ENCODE peak calls at places on chromosomes 4 and X, in four cellular contexts. I, M, V and Y are unnamed samples.

GRCh38 chr4:152454398-152455011 is 81.4 kb downstream of the FBXW7 start:
- DNase-seq in I (no peak), M (peak; percentile 10), V (no peak), Y (no peak)

GRCh38 chrX:101986571-101986970 is 54.7 kb upstream of the ZMAT1 start:
- DNase-seq in I (no peak), M (no peak), V (no peak), Y (no peak)

GRCh38 chrX:99078301-99078700 is 1331.8 kb downstream of the PCDH19 start:
- DNase-seq in I (no peak), M (no peak), V (no peak), Y (no peak)

GRCh38 chr4:52071786-52072552 is 20.9 kb downstream of the SPATA18 start:
- DNase-seq in I (no peak), M (no peak), V (no peak), Y (no peak)

GRCh38 chr4:122765702-122766352 is 33.3 kb downstream of the BBS12 start:
- DNase-seq in I (no peak), M (peak; percentile 93), V (no peak), Y (no peak)

GRCh38 chrX:140132937-140133336 is 167.6 kb upstream of the CXorf66 start:
- DNase-seq in I (no peak), M (no peak), V (no peak), Y (no peak)

GRCh38 chr4:155906554-155907247 is 3.2 kb downstream of the TDO2 start:
- DNase-seq in I (no peak), M (peak; percentile 100), V (no peak), Y (no peak)

GRCh38 chrX:154799554-154800348 is 5.5 kb downstream of the MPP1 start:
- DNase-seq in I (no peak), M (no peak), V (no peak), Y (peak; percentile 56)

GRCh38 chrX:69243276-69243675 is 78.0 kb upstream of the PJA1 start:
- DNase-seq in I (no peak), M (no peak), V (no peak), Y (no peak)

GRCh38 chrX:108001218-108001814 is 19.1 kb upstream of the TEX13B start:
- DNase-seq in I (no peak), M (no peak), V (peak; percentile 5), Y (peak; percentile 27)

GRCh38 chrX:8673211-8673610 is 58.7 kb downstream of the ANOS1 start:
- DNase-seq in I (no peak), M (no peak), V (no peak), Y (no peak)

GRCh38 chrX:100685284-100685996 is 41.4 kb downstream of the SRPX2 start:
- DNase-seq in I (peak; percentile 34), M (peak; percentile 57), V (peak; percentile 39), Y (peak; percentile 79)

GRCh38 chr4:25862411-25863346 is at the start of gene SEL1L3:
- DNase-seq in I (peak; percentile 27), M (no peak), V (peak; percentile 19), Y (no peak)

GRCh38 chrX:30935985-30936384 is 46.9 kb upstream of the TAB3 start:
- DNase-seq in I (no peak), M (peak; percentile 2), V (no peak), Y (no peak)

GRCh38 chr4:173146456-173146855 is 22.2 kb upstream of the GALNT7 start:
- DNase-seq in I (no peak), M (no peak), V (no peak), Y (no peak)

GRCh38 chrX:31061091-31061490 is 10.8 kb downstream of the FTHL17 start:
- DNase-seq in I (no peak), M (no peak), V (no peak), Y (no peak)

GRCh38 chr4:51843309-51844156 is 580 bp downstream of the DCUN1D4 start:
- DNase-seq in I (peak; percentile 45), M (no peak), V (peak; percentile 46), Y (peak; percentile 7)

GRCh38 chrX:120559799-120560198 is 963 bp downstream of the CUL4B start:
- DNase-seq in I (no peak), M (no peak), V (no peak), Y (no peak)

GRCh38 chr4:60482921-60483351 is 717.2 kb upstream of the ADGRL3 start:
- DNase-seq in I (no peak), M (no peak), V (no peak), Y (no peak)

GRCh38 chrX:129631850-129632249 is 22.9 kb downstream of the APLN start:
- DNase-seq in I (no peak), M (no peak), V (no peak), Y (no peak)

GRCh38 chr4:180832086-180832485 is 1411.1 kb upstream of the TENM3 start:
- DNase-seq in I (no peak), M (no peak), V (no peak), Y (no peak)

GRCh38 chr4:119627267-119628190 is 1.1 kb downstream of the PDE5A start:
- DNase-seq in I (peak; percentile 31), M (peak; percentile 50), V (peak; percentile 9), Y (peak; percentile 75)

GRCh38 chr4:47642985-47643745 is 158.1 kb downstream of the ATP10D start:
- DNase-seq in I (no peak), M (peak; percentile 29), V (no peak), Y (no peak)

GRCh38 chr4:147173797-147174196 is 228.1 kb upstream of the TTC29 start:
- DNase-seq in I (no peak), M (no peak), V (no peak), Y (no peak)

GRCh38 chr4:5784021-5784420 is 73.0 kb downstream of the EVC start:
- DNase-seq in I (no peak), M (no peak), V (no peak), Y (no peak)

GRCh38 chr4:64000241-64000640 is 409.0 kb downstream of the TECRL start:
- DNase-seq in I (no peak), M (no peak), V (no peak), Y (no peak)

GRCh38 chr4:10312568-10312967 is 144.7 kb downstream of the ZNF518B start:
- DNase-seq in I (no peak), M (no peak), V (no peak), Y (no peak)

GRCh38 chr4:18394656-18395055 is 373.1 kb upstream of the LCORL start:
- DNase-seq in I (no peak), M (no peak), V (no peak), Y (no peak)

GRCh38 chr4:1072830-1073446 is 40.4 kb downstream of the RNF212 start:
- DNase-seq in I (peak; percentile 41), M (peak; percentile 43), V (no peak), Y (no peak)

GRCh38 chr4:16582036-16582435 is 316.4 kb downstream of the LDB2 start:
- DNase-seq in I (no peak), M (no peak), V (no peak), Y (no peak)

GRCh38 chr4:153728660-153729059 is 31.2 kb downstream of the RNF175 start:
- DNase-seq in I (no peak), M (no peak), V (no peak), Y (no peak)

GRCh38 chr4:118898221-118898620 is 9.6 kb downstream of the SYNPO2 start:
- DNase-seq in I (no peak), M (no peak), V (no peak), Y (no peak)

GRCh38 chr4:56908206-56909082 is 744 bp downstream of the REST start:
- DNase-seq in I (peak; percentile 46), M (peak; percentile 38), V (peak; percentile 48), Y (no peak)

GRCh38 chrX:9197231-9197630 is 163.3 kb upstream of the FAM9B start:
- DNase-seq in I (no peak), M (peak; percentile 3), V (no peak), Y (no peak)

GRCh38 chrX:12711435-12712040 is 79.7 kb upstream of the PRPS2 start:
- DNase-seq in I (no peak), M (no peak), V (no peak), Y (no peak)